ENCODE peak calls at places on chromosomes 7 and 10, in four cellular contexts. One of them, this sample, is unnamed.

GRCh38 chr7:50835156-50835555 is 52.5 kb upstream of the GRB10 start:
- DNase-seq in activated CD4-positive, CD25-positive, alpha-beta regulatory T cell: no peak
- DNase-seq in AG08395: no peak
- DNase-seq in NCI-H1694: no peak
- DNase-seq in this sample: no peak

GRCh38 chr7:98105942-98106544 is 619 bp upstream of the LMTK2 start:
- DNase-seq in activated CD4-positive, CD25-positive, alpha-beta regulatory T cell: no peak
- DNase-seq in AG08395: no peak
- DNase-seq in NCI-H1694: no peak
- DNase-seq in this sample: no peak

GRCh38 chr7:92013611-92014010 is 72.9 kb downstream of the AKAP9 start:
- DNase-seq in activated CD4-positive, CD25-positive, alpha-beta regulatory T cell: no peak
- DNase-seq in AG08395: no peak
- DNase-seq in NCI-H1694: no peak
- DNase-seq in this sample: no peak

GRCh38 chr7:157404845-157405481 is 68.2 kb downstream of the DNAJB6 start:
- DNase-seq in activated CD4-positive, CD25-positive, alpha-beta regulatory T cell: no peak
- DNase-seq in AG08395: peak
- DNase-seq in NCI-H1694: no peak
- DNase-seq in this sample: no peak

GRCh38 chr7:121561717-121562116 is 165.6 kb upstream of the FAM3C start:
- DNase-seq in activated CD4-positive, CD25-positive, alpha-beta regulatory T cell: no peak
- DNase-seq in AG08395: no peak
- DNase-seq in NCI-H1694: no peak
- DNase-seq in this sample: no peak

GRCh38 chr10:46520941-46521340 is 35.5 kb downstream of the GPRIN2 start:
- DNase-seq in activated CD4-positive, CD25-positive, alpha-beta regulatory T cell: no peak
- DNase-seq in AG08395: no peak
- DNase-seq in NCI-H1694: peak
- DNase-seq in this sample: no peak

GRCh38 chr10:132774905-132775863 is 10.8 kb downstream of the NKX6-2 start:
- DNase-seq in activated CD4-positive, CD25-positive, alpha-beta regulatory T cell: no peak
- DNase-seq in AG08395: no peak
- DNase-seq in NCI-H1694: peak
- DNase-seq in this sample: no peak

GRCh38 chr10:48414778-48415177 is 108.3 kb downstream of the MAPK8 start:
- DNase-seq in activated CD4-positive, CD25-positive, alpha-beta regulatory T cell: no peak
- DNase-seq in AG08395: no peak
- DNase-seq in NCI-H1694: no peak
- DNase-seq in this sample: no peak

GRCh38 chr10:27637601-27638000 is 108.0 kb downstream of the MKX start:
- DNase-seq in activated CD4-positive, CD25-positive, alpha-beta regulatory T cell: no peak
- DNase-seq in AG08395: no peak
- DNase-seq in NCI-H1694: no peak
- DNase-seq in this sample: no peak

GRCh38 chr10:124058346-124059003 is 34.9 kb downstream of the CHST15 start:
- DNase-seq in activated CD4-positive, CD25-positive, alpha-beta regulatory T cell: no peak
- DNase-seq in AG08395: peak
- DNase-seq in NCI-H1694: no peak
- DNase-seq in this sample: no peak

GRCh38 chr10:97540669-97541500 is 31.7 kb upstream of the ANKRD2 start:
- DNase-seq in activated CD4-positive, CD25-positive, alpha-beta regulatory T cell: no peak
- DNase-seq in AG08395: no peak
- DNase-seq in NCI-H1694: no peak
- DNase-seq in this sample: no peak

GRCh38 chr10:77168861-77169260 is 468.7 kb downstream of the KCNMA1 start:
- DNase-seq in activated CD4-positive, CD25-positive, alpha-beta regulatory T cell: no peak
- DNase-seq in AG08395: no peak
- DNase-seq in NCI-H1694: no peak
- DNase-seq in this sample: no peak

GRCh38 chr10:17214991-17215781 is 12.9 kb upstream of the VIM start:
- DNase-seq in activated CD4-positive, CD25-positive, alpha-beta regulatory T cell: no peak
- DNase-seq in AG08395: peak
- DNase-seq in NCI-H1694: no peak
- DNase-seq in this sample: no peak

GRCh38 chr10:25532213-25532612 is 357.4 kb downstream of the GPR158 start:
- DNase-seq in activated CD4-positive, CD25-positive, alpha-beta regulatory T cell: no peak
- DNase-seq in AG08395: no peak
- DNase-seq in NCI-H1694: no peak
- DNase-seq in this sample: no peak

GRCh38 chr7:129952164-129952652 is 552 bp downstream of the UBE2H start:
- DNase-seq in activated CD4-positive, CD25-positive, alpha-beta regulatory T cell: no peak
- DNase-seq in AG08395: peak
- DNase-seq in NCI-H1694: no peak
- DNase-seq in this sample: peak

GRCh38 chr7:27459729-27460048 is 203.0 kb downstream of the HIBADH start:
- DNase-seq in activated CD4-positive, CD25-positive, alpha-beta regulatory T cell: no peak
- DNase-seq in AG08395: peak
- DNase-seq in NCI-H1694: no peak
- DNase-seq in this sample: no peak

GRCh38 chr10:28778524-28778923 is 101.2 kb downstream of the BAMBI start:
- DNase-seq in activated CD4-positive, CD25-positive, alpha-beta regulatory T cell: no peak
- DNase-seq in AG08395: no peak
- DNase-seq in NCI-H1694: no peak
- DNase-seq in this sample: no peak

GRCh38 chr10:12020574-12020973 is 22.0 kb downstream of the UPF2 start:
- DNase-seq in activated CD4-positive, CD25-positive, alpha-beta regulatory T cell: no peak
- DNase-seq in AG08395: no peak
- DNase-seq in NCI-H1694: no peak
- DNase-seq in this sample: no peak

GRCh38 chr7:140649566-140650205 is 9.1 kb upstream of the DENND2A start:
- DNase-seq in activated CD4-positive, CD25-positive, alpha-beta regulatory T cell: no peak
- DNase-seq in AG08395: no peak
- DNase-seq in NCI-H1694: no peak
- DNase-seq in this sample: no peak

GRCh38 chr7:44269943-44270493 is 55.4 kb downstream of the CAMK2B start:
- DNase-seq in activated CD4-positive, CD25-positive, alpha-beta regulatory T cell: no peak
- DNase-seq in AG08395: no peak
- DNase-seq in NCI-H1694: no peak
- DNase-seq in this sample: no peak

GRCh38 chr7:44215531-44215930 is 14.8 kb downstream of the YKT6 start:
- DNase-seq in activated CD4-positive, CD25-positive, alpha-beta regulatory T cell: no peak
- DNase-seq in AG08395: no peak
- DNase-seq in NCI-H1694: no peak
- DNase-seq in this sample: no peak

GRCh38 chr10:102580230-102580629 is 64.0 kb upstream of the TRIM8 start:
- DNase-seq in activated CD4-positive, CD25-positive, alpha-beta regulatory T cell: no peak
- DNase-seq in AG08395: no peak
- DNase-seq in NCI-H1694: no peak
- DNase-seq in this sample: no peak